ENCODE peak calls at places on chromosomes 3 and 15, in four cellular contexts. B, I, Y and C are unnamed samples.

GRCh38 chr15:41911691-41912345 is 18.0 kb upstream of the SPTBN5 start:
- DNase-seq in Y (no peak), B (no peak), I (no peak), C (no peak)

GRCh38 chr3:69179740-69180372 is 57.5 kb upstream of the LMOD3 start:
- DNase-seq in I (no peak), Y (no peak), B (no peak), C (no peak)

GRCh38 chr3:72614394-72615074 is 233.7 kb downstream of the SHQ1 start:
- DNase-seq in B (no peak), Y (no peak), I (no peak), C (no peak)

GRCh38 chr3:62376906-62377865 is 3.8 kb upstream of the FEZF2 start:
- DNase-seq in Y (no peak), B (no peak), I (no peak), C (peak; percentile 81)

GRCh38 chr3:113736548-113737089 is 9.4 kb downstream of the NAA50 start:
- DNase-seq in Y (no peak), I (no peak), B (peak; percentile 86), C (no peak)

GRCh38 chr15:90393040-90393439 is 5.0 kb downstream of the IQGAP1 start:
- DNase-seq in I (no peak), B (no peak), Y (no peak), C (no peak)

GRCh38 chr3:72657666-72658065 is 190.6 kb downstream of the SHQ1 start:
- DNase-seq in Y (no peak), B (no peak), I (no peak), C (no peak)

GRCh38 chr3:46812237-46812791 is 50.9 kb downstream of the MYL3 start:
- DNase-seq in Y (no peak), I (peak; percentile 84), B (peak; percentile 18), C (no peak)

GRCh38 chr3:165346503-165346902 is 150.3 kb upstream of the SLITRK3 start:
- DNase-seq in Y (no peak), B (no peak), I (no peak), C (no peak)

GRCh38 chr3:115217678-115218451 is 70.8 kb upstream of the ZBTB20 start:
- DNase-seq in B (peak; percentile 94), I (no peak), Y (peak; percentile 17), C (no peak)

GRCh38 chr3:116914004-116914403 is 204.4 kb downstream of the TUSC7 start:
- DNase-seq in Y (no peak), B (no peak), I (no peak), C (no peak)

GRCh38 chr3:64059484-64059883 is 36.2 kb upstream of the PSMD6 start:
- DNase-seq in Y (no peak), B (no peak), I (no peak), C (no peak)

GRCh38 chr3:16898595-16899395 is 14.0 kb downstream of the PLCL2 start:
- DNase-seq in B (no peak), Y (no peak), I (no peak), C (no peak)

GRCh38 chr3:193928354-193929209 is 207.4 kb upstream of the HES1 start:
- DNase-seq in Y (no peak), I (no peak), B (no peak), C (no peak)

GRCh38 chr3:115245437-115245836 is 98.3 kb upstream of the ZBTB20 start:
- DNase-seq in I (no peak), B (peak; percentile 97), Y (no peak), C (no peak)

GRCh38 chr3:72336821-72337479 is 511.3 kb downstream of the SHQ1 start:
- DNase-seq in I (peak; percentile 95), B (peak; percentile 71), Y (no peak), C (no peak)

GRCh38 chr3:42895332-42895868 is 10.5 kb upstream of the ZNF662 start:
- DNase-seq in Y (no peak), B (no peak), I (no peak), C (no peak)

GRCh38 chr3:25663324-25664065 is 1.2 kb downstream of the TOP2B start:
- DNase-seq in I (no peak), B (peak; percentile 33), Y (no peak), C (no peak)

GRCh38 chr3:184602406-184603155 is 41.0 kb downstream of the EPHB3 start:
- DNase-seq in I (peak; percentile 70), B (no peak), Y (no peak), C (no peak)

GRCh38 chr3:186024210-186024609 is 84.7 kb downstream of the ETV5 start:
- DNase-seq in I (peak; percentile 74), B (peak; percentile 84), Y (no peak), C (no peak)

GRCh38 chr3:163644172-163644571 is 1434.1 kb downstream of the SI start:
- DNase-seq in B (no peak), Y (no peak), I (no peak), C (no peak)

GRCh38 chr3:42532229-42532628 is 29.8 kb downstream of the VIPR1 start:
- DNase-seq in I (no peak), Y (no peak), B (no peak), C (no peak)

GRCh38 chr15:64630403-64631107 is 144.8 kb downstream of the RBPMS2 start:
- DNase-seq in Y (no peak), B (peak; percentile 38), I (no peak), C (no peak)
- TF ChIP-seq CTCF in Y (no peak), B (no peak), I (no peak), C (peak; percentile 18)

DNA sequence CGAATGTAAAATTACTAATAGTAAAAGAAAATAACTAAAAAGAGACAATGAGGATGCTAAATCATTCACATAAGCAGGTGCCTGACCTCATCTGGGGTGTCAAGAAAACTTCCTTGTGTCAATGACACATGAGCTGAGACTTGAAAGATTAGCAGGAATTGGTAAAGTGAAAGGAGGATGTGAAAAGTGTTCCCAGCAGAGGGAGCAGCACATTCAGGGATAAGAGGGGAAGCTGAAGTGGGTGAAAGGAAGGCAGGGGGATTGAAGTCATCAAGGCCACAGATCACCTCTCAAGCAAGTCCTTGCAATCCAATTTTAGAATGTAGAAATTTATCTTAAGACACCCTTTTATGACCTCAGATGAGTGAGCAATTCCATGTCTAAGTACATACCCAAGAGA is 60.2 kb upstream of the ACP3 start:
- DNase-seq in I (no peak), B (peak; percentile 62), Y (no peak), C (no peak)
- TF ChIP-seq CTCF in I (no peak), B (peak; percentile 49), Y (peak; percentile 64), C (peak; percentile 74)

DNA sequence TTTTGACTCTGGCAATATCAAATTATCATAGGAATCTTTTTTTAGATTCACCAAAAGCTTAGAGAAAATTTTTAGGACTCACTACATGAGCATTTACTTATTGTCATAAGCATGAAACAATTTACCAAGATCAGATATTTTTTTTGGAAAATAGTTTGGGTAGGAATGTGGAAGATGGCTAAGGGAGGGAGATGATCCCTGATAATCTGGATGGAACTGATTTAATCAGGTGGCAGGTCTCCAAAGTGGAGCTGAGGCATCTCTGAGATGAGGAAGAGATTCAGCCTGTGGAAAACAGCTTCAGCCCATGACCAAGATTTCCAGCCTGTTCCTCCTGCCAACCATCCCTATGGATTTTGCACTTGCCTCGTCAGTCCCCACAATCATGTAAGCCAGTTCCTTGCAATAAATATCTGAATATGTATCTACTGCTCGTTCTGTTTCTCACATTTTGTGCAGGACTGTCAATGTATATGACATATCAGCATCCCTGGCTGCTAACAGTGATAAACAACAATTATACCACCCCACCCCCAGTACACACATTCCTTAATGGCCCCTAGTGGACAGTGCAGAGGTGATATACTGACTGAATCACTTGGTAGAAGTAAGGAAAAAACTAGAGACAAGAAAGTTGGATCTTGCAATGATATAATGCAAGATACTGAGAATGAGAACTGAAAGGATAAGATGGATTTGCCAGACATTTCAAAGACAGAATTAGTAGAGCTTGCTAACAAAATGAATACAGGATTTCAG is 183.8 kb downstream of the NEK10 start:
- DNase-seq in I (no peak), Y (no peak), B (no peak), C (no peak)
- TF ChIP-seq CTCF in I (no peak), Y (no peak), B (no peak), C (no peak)

DNA sequence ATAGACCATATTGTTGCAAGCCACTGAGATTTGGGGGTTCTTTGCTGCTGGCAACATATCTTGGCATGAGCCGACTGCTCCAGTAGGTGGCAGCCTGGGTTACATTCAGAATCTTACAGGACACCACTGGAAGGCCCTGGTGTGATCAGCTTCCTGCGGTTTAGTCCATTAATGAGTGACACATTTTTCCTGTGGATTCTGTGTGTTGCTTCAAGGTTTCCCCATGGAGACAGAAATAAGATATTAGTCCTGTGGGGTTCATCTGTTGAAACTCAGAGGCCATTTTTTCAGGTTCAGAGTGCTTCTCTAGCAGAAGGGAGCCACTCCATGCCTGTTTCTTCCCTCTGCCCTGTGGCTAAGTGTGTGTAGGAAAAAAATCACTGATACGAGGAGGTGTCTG is 116.2 kb downstream of the MFSD1 start:
- DNase-seq in I (no peak), B (peak; percentile 74), Y (peak; percentile 30), C (no peak)
- TF ChIP-seq CTCF in I (no peak), B (peak; percentile 84), Y (peak; percentile 89), C (peak; percentile 85)

GRCh38 chr3:56915969-56916586 is 114.3 kb upstream of the ARHGEF3 start:
- DNase-seq in Y (no peak), I (no peak), B (no peak), C (no peak)
- TF ChIP-seq CTCF in Y (no peak), I (no peak), B (no peak), C (no peak)

GRCh38 chr3:128950223-128950938 is 43.5 kb downstream of the CFAP92 start:
- DNase-seq in I (no peak), B (peak; percentile 46), Y (no peak), C (peak; percentile 40)
- TF ChIP-seq CTCF in I (no peak), B (peak; percentile 28), Y (no peak), C (peak; percentile 56)

GRCh38 chr3:36595531-36595930 is 168.8 kb downstream of the DCLK3 start:
- DNase-seq in I (no peak), B (no peak), Y (no peak), C (no peak)

GRCh38 chr3:36597422-36597821 is 166.9 kb downstream of the DCLK3 start:
- DNase-seq in B (peak; percentile 12), Y (no peak), I (no peak), C (no peak)

GRCh38 chr3:36596411-36596810 is 167.9 kb downstream of the DCLK3 start:
- DNase-seq in Y (no peak), I (no peak), B (no peak), C (no peak)

GRCh38 chr3:36591959-36592358 is 172.4 kb downstream of the DCLK3 start:
- DNase-seq in I (no peak), B (peak; percentile 50), Y (no peak), C (no peak)
- TF ChIP-seq CTCF in I (no peak), B (peak; percentile 24), Y (no peak), C (peak; percentile 67)